ENCODE peak calls at places on chromosomes 4 and X, in ten cellular contexts. R is tibial nerve, W is cardiac muscle cell, P is mammary epithelial cell, O is PC-3, J is body of pancreas, X is GM12878, E is Peyer's patch, G is stomach, Z is kidney. Q is an unnamed sample. For H3K4me1, the result is how much of the 10 kb centered on the place peaks cover.

GRCh38 chr4:67542076-67542475 is 3.2 kb downstream of the CENPC start:
- DNase-seq in W (no peak), P (no peak), J (no peak), R (no peak), Z (no peak), X (no peak), O (peak), E (no peak), G (no peak), Q (no peak)

GRCh38 chrX:79413009-79413408 is 45.9 kb upstream of the ITM2A start:
- DNase-seq in G (no peak), J (no peak), O (peak), X (no peak), E (no peak), Z (no peak), P (peak), R (peak), W (peak), Q (no peak)

GRCh38 chr4:53921856-53922255 is 142.5 kb downstream of the CHIC2 start:
- DNase-seq in P (no peak), O (no peak), X (no peak), G (no peak), R (no peak), W (no peak), Z (no peak), E (no peak), J (no peak), Q (no peak)

GRCh38 chr4:114132199-114132598 is 152.8 kb upstream of the ARSJ start:
- DNase-seq in P (no peak), Z (no peak), W (no peak), J (no peak), R (no peak), X (no peak), G (no peak), E (no peak), O (no peak), Q (no peak)

GRCh38 chrX:42290608-42291007 is 367.3 kb upstream of the CASK start:
- DNase-seq in W (no peak), P (no peak), J (peak), R (no peak), G (no peak), Z (no peak), E (no peak), O (peak), X (no peak), Q (no peak)

GRCh38 chrX:45518552-45518951 is 317.9 kb upstream of the DIPK2B start:
- DNase-seq in J (no peak), G (no peak), X (no peak), R (no peak), O (no peak), P (no peak), Z (no peak), W (no peak), E (no peak), Q (no peak)

GRCh38 chrX:45801554-45801953 is 600.9 kb upstream of the DIPK2B start:
- DNase-seq in X (no peak), Z (no peak), P (peak), E (no peak), R (no peak), J (no peak), O (peak), W (peak), G (no peak), Q (no peak)

GRCh38 chr4:77817304-77818076 is 1.7 kb downstream of the CNOT6L start:
- DNase-seq in G (no peak), P (peak), W (no peak), E (no peak), R (no peak), J (peak), X (no peak), Z (no peak), O (no peak), Q (no peak)

GRCh38 chrX:40012039-40012799 is 85.5 kb downstream of the BCOR start:
- DNase-seq in R (peak), G (peak), O (peak), Z (peak), E (peak), X (no peak), J (peak), P (no peak), W (no peak), Q (peak)

GRCh38 chrX:39133971-39134370 is 332.7 kb downstream of the MID1IP1 start:
- DNase-seq in P (no peak), X (no peak), G (peak), E (peak), R (no peak), Z (no peak), W (peak), J (no peak), O (peak), Q (no peak)

GRCh38 chr4:124710911-124711310 is 1.6 kb downstream of the ANKRD50 start:
- DNase-seq in W (no peak), R (no peak), E (no peak), G (peak), J (no peak), Z (no peak), O (no peak), X (no peak), P (peak), Q (no peak)

GRCh38 chr4:163482197-163482596 is 8.6 kb upstream of the TKTL2 start:
- DNase-seq in P (no peak), G (no peak), Z (no peak), O (no peak), R (no peak), J (no peak), E (no peak), X (no peak), W (no peak), Q (no peak)

GRCh38 chr4:140012688-140013087 is 141.3 kb downstream of the MAML3 start:
- DNase-seq in J (peak), W (peak), Z (no peak), R (peak), G (peak), P (peak), O (peak), X (no peak), E (peak), Q (peak)

GRCh38 chr4:62204136-62204535 is 1004.0 kb downstream of the ADGRL3 start:
- DNase-seq in G (no peak), R (no peak), E (no peak), Z (no peak), O (no peak), W (no peak), X (no peak), P (no peak), J (no peak), Q (no peak)
- H3K4me3 ChIP-seq in G (no peak), R (no peak), E (no peak), Z (no peak), O (no peak), W (no peak), X (no peak), P (no peak), J (no peak), Q (no peak)

DNA sequence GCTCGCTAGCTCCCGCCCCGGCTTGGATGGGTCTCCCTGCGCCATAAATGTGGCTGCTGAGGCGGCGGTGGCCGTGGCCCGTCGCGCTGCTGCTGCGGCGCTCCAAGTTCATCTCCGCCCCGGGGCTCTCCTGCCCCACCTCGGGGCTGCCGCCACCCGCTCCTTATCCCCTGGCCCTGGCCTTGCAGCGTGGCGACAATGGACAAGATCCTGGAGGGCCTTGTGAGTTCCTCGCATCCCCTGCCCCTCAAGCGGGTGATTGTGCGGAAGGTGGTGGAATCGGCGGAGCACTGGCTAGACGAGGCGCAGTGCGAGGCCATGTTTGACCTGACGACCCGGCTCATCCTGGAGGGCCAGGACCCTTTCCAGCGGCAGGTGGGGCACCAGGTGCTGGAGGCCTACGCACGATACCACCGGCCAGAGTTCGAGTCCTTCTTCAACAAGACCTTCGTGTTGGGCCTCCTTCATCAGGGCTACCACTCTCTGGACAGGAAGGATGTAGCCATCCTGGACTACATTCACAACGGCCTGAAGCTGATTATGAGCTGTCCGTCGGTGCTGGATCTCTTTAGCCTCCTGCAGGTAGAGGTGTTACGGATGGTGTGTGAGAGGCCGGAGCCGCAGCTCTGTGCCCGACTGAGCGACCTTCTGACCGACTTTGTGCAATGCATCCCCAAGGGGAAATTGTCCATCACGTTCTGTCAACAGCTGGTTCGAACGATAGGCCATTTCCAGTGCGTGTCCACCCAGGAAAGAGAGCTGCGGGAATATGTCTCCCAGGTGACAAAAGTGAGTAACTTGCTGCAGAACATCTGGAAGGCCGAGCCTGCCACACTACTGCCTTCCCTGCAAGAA is 763 bp downstream of the USP38 start:
- DNase-seq in P (peak), J (no peak), G (no peak), Z (peak), O (peak), R (no peak), X (no peak), W (no peak), E (no peak), Q (peak)
- H3K4me1 ChIP-seq in P (under half), J (half or more), G (under half), Z (under half), O (under half), R (half or more), X (under half), W (under half), E (under half), Q (half or more)

GRCh38 chr4:44623687-44624086 is 27.7 kb downstream of the YIPF7 start:
- DNase-seq in E (no peak), O (no peak), W (no peak), G (no peak), X (no peak), J (no peak), P (no peak), R (peak), Z (no peak), Q (no peak)

GRCh38 chr4:44632733-44633132 is 18.7 kb downstream of the YIPF7 start:
- DNase-seq in R (no peak), G (no peak), P (no peak), O (no peak), Z (no peak), J (no peak), X (no peak), E (no peak), W (no peak), Q (no peak)

GRCh38 chr4:44632089-44632488 is 19.3 kb downstream of the YIPF7 start:
- DNase-seq in W (no peak), G (no peak), X (no peak), J (no peak), E (no peak), R (no peak), P (no peak), O (peak), Z (no peak), Q (no peak)

DNA sequence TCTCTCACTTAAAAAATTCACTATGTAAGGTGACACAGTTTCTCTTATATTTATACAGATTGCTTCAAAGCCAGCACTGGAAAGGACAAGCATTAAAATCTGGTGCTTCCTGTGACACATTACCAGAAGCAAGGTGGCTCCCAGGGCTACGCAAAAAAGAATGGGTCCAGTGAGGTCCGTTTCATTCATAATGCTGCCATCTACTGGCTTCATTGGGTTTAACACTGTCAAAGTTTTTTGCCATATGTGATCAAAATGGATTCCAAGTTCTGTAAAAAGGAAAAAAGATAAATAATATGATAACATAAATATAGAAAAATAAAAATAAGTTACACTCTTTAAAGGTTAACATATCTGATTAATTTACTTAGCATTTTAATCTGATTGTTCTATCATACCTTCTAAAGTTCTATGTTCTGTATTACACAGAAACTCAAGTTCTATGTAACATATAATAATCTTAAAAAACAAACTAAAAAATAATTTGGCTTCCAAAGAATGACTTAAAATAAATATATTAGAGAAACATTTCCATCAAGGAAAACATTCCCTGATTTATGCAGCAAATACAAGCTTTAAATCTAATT is 22.1 kb downstream of the YIPF7 start:
- DNase-seq in R (peak), E (no peak), P (peak), J (peak), G (no peak), O (peak), Z (no peak), X (peak), W (peak), Q (no peak)
- TF ChIP-seq CTCF in R (peak), E (peak), P (peak), J (peak), G (peak), O (peak), Z (peak), X (peak), W (peak), Q (peak)

GRCh38 chrX:107206697-107207065 is 270 bp downstream of the DNAAF6 start:
- DNase-seq in Z (no peak), G (no peak), R (no peak), E (no peak), X (no peak), W (no peak), J (no peak), P (no peak), O (no peak), Q (no peak)
- H3K4me3 ChIP-seq in Z (no peak), G (no peak), R (peak), E (no peak), X (no peak), W (no peak), J (no peak), P (no peak), O (peak), Q (peak)

Q was measured in heart left ventricle.